ENCODE peak calls at places on chromosomes 4 and X, in four cellular contexts. One of them, this sample, is unnamed. For H3K27me3, the result is how much of the 10 kb centered on the place peaks cover.

GRCh38 chrX:39309018-39309620 is 507.9 kb downstream of the MID1IP1 start:
- DNase-seq in sigmoid colon: no peak
- DNase-seq in tibial nerve: peak
- DNase-seq in CD8-positive, alpha-beta T cell: no peak
- DNase-seq in this sample: no peak

GRCh38 chr4:152748619-152749018 is 30.9 kb downstream of the TIGD4 start:
- DNase-seq in sigmoid colon: no peak
- DNase-seq in tibial nerve: no peak
- DNase-seq in CD8-positive, alpha-beta T cell: no peak
- DNase-seq in this sample: no peak

GRCh38 chr4:76723916-76724315 is 174.0 kb downstream of the SOWAHB start:
- DNase-seq in sigmoid colon: no peak
- DNase-seq in tibial nerve: no peak
- DNase-seq in CD8-positive, alpha-beta T cell: no peak
- DNase-seq in this sample: no peak

GRCh38 chr4:106063009-106063408 is 167.7 kb downstream of the NPNT start:
- DNase-seq in sigmoid colon: no peak
- DNase-seq in tibial nerve: no peak
- DNase-seq in CD8-positive, alpha-beta T cell: no peak
- DNase-seq in this sample: no peak

GRCh38 chr4:6779667-6780565 is 2.6 kb upstream of the KIAA0232 start:
- DNase-seq in sigmoid colon: no peak
- DNase-seq in tibial nerve: no peak
- DNase-seq in CD8-positive, alpha-beta T cell: no peak
- DNase-seq in this sample: no peak

GRCh38 chr4:118206627-118207026 is 146.2 kb downstream of the PRSS12 start:
- DNase-seq in sigmoid colon: no peak
- DNase-seq in tibial nerve: no peak
- DNase-seq in CD8-positive, alpha-beta T cell: no peak
- DNase-seq in this sample: no peak

GRCh38 chr4:55395529-55396304 is at the start of gene TMEM165:
- DNase-seq in sigmoid colon: peak
- DNase-seq in tibial nerve: peak
- DNase-seq in CD8-positive, alpha-beta T cell: peak
- DNase-seq in this sample: peak

GRCh38 chr4:25694466-25694865 is 38.8 kb downstream of the SLC34A2 start:
- DNase-seq in sigmoid colon: no peak
- DNase-seq in tibial nerve: no peak
- DNase-seq in CD8-positive, alpha-beta T cell: no peak
- DNase-seq in this sample: no peak

GRCh38 chr4:20678382-20678781 is 21.9 kb upstream of the PACRGL start:
- DNase-seq in sigmoid colon: no peak
- DNase-seq in tibial nerve: no peak
- DNase-seq in CD8-positive, alpha-beta T cell: no peak
- DNase-seq in this sample: no peak

GRCh38 chr4:2261110-2261852 is 628 bp downstream of the MXD4 start:
- DNase-seq in sigmoid colon: peak
- DNase-seq in tibial nerve: peak
- DNase-seq in CD8-positive, alpha-beta T cell: no peak
- DNase-seq in this sample: peak

GRCh38 chrX:38282044-38282443 is 45.3 kb downstream of the RPGR start:
- DNase-seq in sigmoid colon: no peak
- DNase-seq in tibial nerve: no peak
- DNase-seq in CD8-positive, alpha-beta T cell: no peak
- DNase-seq in this sample: no peak

GRCh38 chrX:53794181-53794580 is 107.7 kb upstream of the HUWE1 start:
- DNase-seq in sigmoid colon: no peak
- DNase-seq in tibial nerve: no peak
- DNase-seq in CD8-positive, alpha-beta T cell: no peak
- DNase-seq in this sample: no peak

GRCh38 chrX:139783959-139784358 is 76.0 kb upstream of the MCF2 start:
- DNase-seq in sigmoid colon: no peak
- DNase-seq in tibial nerve: no peak
- DNase-seq in CD8-positive, alpha-beta T cell: no peak
- DNase-seq in this sample: no peak

GRCh38 chr4:190014771-190015537 is 12.1 kb downstream of the FRG2 start:
- DNase-seq in sigmoid colon: no peak
- DNase-seq in tibial nerve: no peak
- DNase-seq in CD8-positive, alpha-beta T cell: no peak
- DNase-seq in this sample: peak

GRCh38 chr4:147515220-147515936 is 34.5 kb downstream of the EDNRA start:
- DNase-seq in sigmoid colon: no peak
- DNase-seq in tibial nerve: no peak
- DNase-seq in CD8-positive, alpha-beta T cell: no peak
- DNase-seq in this sample: no peak

GRCh38 chrX:140664939-140665338 is 44.6 kb upstream of the LINC00632 start:
- DNase-seq in sigmoid colon: no peak
- DNase-seq in tibial nerve: no peak
- DNase-seq in CD8-positive, alpha-beta T cell: no peak
- DNase-seq in this sample: no peak

GRCh38 chr4:30264465-30264864 is 455.7 kb upstream of the PCDH7 start:
- DNase-seq in sigmoid colon: no peak
- DNase-seq in tibial nerve: no peak
- DNase-seq in CD8-positive, alpha-beta T cell: no peak
- DNase-seq in this sample: no peak

GRCh38 chr4:112492321-112492720 is 23.7 kb downstream of the NEUROG2 start:
- DNase-seq in sigmoid colon: no peak
- DNase-seq in tibial nerve: no peak
- DNase-seq in CD8-positive, alpha-beta T cell: no peak
- DNase-seq in this sample: no peak

GRCh38 chr4:41638806-41639205 is 100.8 kb downstream of the LIMCH1 start:
- DNase-seq in sigmoid colon: no peak
- DNase-seq in tibial nerve: no peak
- DNase-seq in CD8-positive, alpha-beta T cell: no peak
- DNase-seq in this sample: no peak

GRCh38 chr4:683247-683897 is 5.6 kb downstream of the SLC49A3 start:
- DNase-seq in sigmoid colon: no peak
- DNase-seq in tibial nerve: no peak
- DNase-seq in CD8-positive, alpha-beta T cell: no peak
- DNase-seq in this sample: peak

GRCh38 chrX:144275403-144275802 is 391.5 kb downstream of the UBE2NL start:
- DNase-seq in sigmoid colon: no peak
- DNase-seq in tibial nerve: no peak
- DNase-seq in CD8-positive, alpha-beta T cell: no peak
- DNase-seq in this sample: no peak

GRCh38 chrX:74924449-74925209 is 623 bp downstream of the NEXMIF start:
- DNase-seq in sigmoid colon: peak
- DNase-seq in tibial nerve: peak
- DNase-seq in CD8-positive, alpha-beta T cell: no peak
- DNase-seq in this sample: peak

GRCh38 chr4:48100248-48100647 is 33.8 kb downstream of the TXK start:
- DNase-seq in sigmoid colon: no peak
- DNase-seq in tibial nerve: no peak
- DNase-seq in CD8-positive, alpha-beta T cell: no peak
- DNase-seq in this sample: no peak

GRCh38 chrX:78024349-78025108 is 55.1 kb upstream of the PGAM4 start:
- DNase-seq in sigmoid colon: no peak
- DNase-seq in tibial nerve: no peak
- DNase-seq in CD8-positive, alpha-beta T cell: no peak
- DNase-seq in this sample: no peak

GRCh38 chr4:7128651-7129050 is 60.8 kb upstream of the GRPEL1 start:
- DNase-seq in sigmoid colon: no peak
- DNase-seq in tibial nerve: no peak
- DNase-seq in CD8-positive, alpha-beta T cell: no peak
- DNase-seq in this sample: no peak

GRCh38 chr4:139227729-139228404 is 50.8 kb upstream of the ELF2 start:
- DNase-seq in sigmoid colon: no peak
- DNase-seq in tibial nerve: no peak
- DNase-seq in CD8-positive, alpha-beta T cell: no peak
- DNase-seq in this sample: no peak

GRCh38 chr4:123877561-123877960 is 481.0 kb downstream of the SPRY1 start:
- DNase-seq in sigmoid colon: no peak
- DNase-seq in tibial nerve: no peak
- DNase-seq in CD8-positive, alpha-beta T cell: no peak
- DNase-seq in this sample: no peak

GRCh38 chr4:38130884-38131283 is 170.7 kb downstream of the PTTG2 start:
- DNase-seq in sigmoid colon: no peak
- DNase-seq in tibial nerve: no peak
- DNase-seq in CD8-positive, alpha-beta T cell: no peak
- DNase-seq in this sample: no peak

GRCh38 chr4:137541866-137542648 is 9.8 kb upstream of the PCDH18 start:
- DNase-seq in sigmoid colon: no peak
- DNase-seq in tibial nerve: no peak
- DNase-seq in CD8-positive, alpha-beta T cell: no peak
- DNase-seq in this sample: no peak

GRCh38 chrX:152989292-152989658 is 4.6 kb downstream of the PNMA5 start:
- DNase-seq in sigmoid colon: no peak
- DNase-seq in tibial nerve: no peak
- DNase-seq in CD8-positive, alpha-beta T cell: no peak
- DNase-seq in this sample: no peak

GRCh38 chrX:2325076-2325784 is 175.5 kb downstream of the DHRSX start:
- DNase-seq in sigmoid colon: peak
- DNase-seq in tibial nerve: peak
- DNase-seq in CD8-positive, alpha-beta T cell: no peak
- DNase-seq in this sample: peak

GRCh38 chrX:153864561-153865320 is 21.2 kb downstream of the L1CAM start:
- DNase-seq in sigmoid colon: peak
- DNase-seq in tibial nerve: no peak
- DNase-seq in CD8-positive, alpha-beta T cell: no peak
- DNase-seq in this sample: no peak

GRCh38 chrX:69028006-69028760 is 137.1 kb downstream of the PJA1 start:
- DNase-seq in sigmoid colon: no peak
- DNase-seq in tibial nerve: no peak
- DNase-seq in CD8-positive, alpha-beta T cell: no peak
- DNase-seq in this sample: no peak

GRCh38 chr4:6239968-6240367 is 29.7 kb upstream of the WFS1 start:
- DNase-seq in sigmoid colon: peak
- DNase-seq in tibial nerve: no peak
- DNase-seq in CD8-positive, alpha-beta T cell: no peak
- DNase-seq in this sample: no peak

GRCh38 chr4:84393193-84393592 is 105.9 kb downstream of the NKX6-1 start:
- DNase-seq in sigmoid colon: no peak
- DNase-seq in tibial nerve: no peak
- DNase-seq in CD8-positive, alpha-beta T cell: no peak
- DNase-seq in this sample: no peak

GRCh38 chr4:84389406-84389805 is 109.7 kb downstream of the NKX6-1 start:
- DNase-seq in sigmoid colon: no peak
- DNase-seq in tibial nerve: no peak
- DNase-seq in CD8-positive, alpha-beta T cell: no peak
- DNase-seq in this sample: no peak

DNA sequence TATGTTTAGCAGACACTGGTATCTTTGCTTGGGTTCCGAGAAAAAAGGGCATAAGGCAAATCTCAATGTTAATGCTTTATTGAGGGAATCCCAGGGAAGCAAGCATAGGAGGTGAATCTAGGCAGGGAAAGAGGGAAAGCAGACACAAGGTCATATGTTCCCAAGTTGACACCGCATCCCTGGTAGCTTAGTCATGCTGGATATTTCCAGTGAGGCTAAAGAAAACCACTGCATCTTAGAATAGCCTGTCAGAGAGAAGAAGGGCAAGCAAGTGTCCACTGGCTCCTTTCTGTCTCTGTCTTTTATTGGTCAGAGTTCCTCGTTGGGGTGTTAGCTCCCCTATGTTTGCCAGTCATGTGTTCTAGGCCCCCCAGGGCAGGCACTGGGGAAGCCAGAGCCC is 104.7 kb downstream of the NKX6-1 start:
- DNase-seq in sigmoid colon: no peak
- DNase-seq in tibial nerve: no peak
- DNase-seq in CD8-positive, alpha-beta T cell: no peak
- DNase-seq in this sample: no peak
- H3K27me3 ChIP-seq in sigmoid colon: under half
- H3K27me3 ChIP-seq in tibial nerve: under half
- H3K27me3 ChIP-seq in CD8-positive, alpha-beta T cell: under half
- H3K27me3 ChIP-seq in this sample: under half

GRCh38 chr4:93829531-93830089 is 1.1 kb downstream of the ATOH1 start:
- DNase-seq in sigmoid colon: no peak
- DNase-seq in tibial nerve: no peak
- DNase-seq in CD8-positive, alpha-beta T cell: no peak
- DNase-seq in this sample: no peak

GRCh38 chr4:93835929-93836328 is 7.4 kb downstream of the ATOH1 start:
- DNase-seq in sigmoid colon: no peak
- DNase-seq in tibial nerve: no peak
- DNase-seq in CD8-positive, alpha-beta T cell: no peak
- DNase-seq in this sample: no peak

GRCh38 chr4:93832097-93832496 is 3.5 kb downstream of the ATOH1 start:
- DNase-seq in sigmoid colon: no peak
- DNase-seq in tibial nerve: no peak
- DNase-seq in CD8-positive, alpha-beta T cell: no peak
- DNase-seq in this sample: no peak

GRCh38 chr4:93830090-93830818 is 1.7 kb downstream of the ATOH1 start:
- DNase-seq in sigmoid colon: no peak
- DNase-seq in tibial nerve: no peak
- DNase-seq in CD8-positive, alpha-beta T cell: no peak
- DNase-seq in this sample: no peak

DNA sequence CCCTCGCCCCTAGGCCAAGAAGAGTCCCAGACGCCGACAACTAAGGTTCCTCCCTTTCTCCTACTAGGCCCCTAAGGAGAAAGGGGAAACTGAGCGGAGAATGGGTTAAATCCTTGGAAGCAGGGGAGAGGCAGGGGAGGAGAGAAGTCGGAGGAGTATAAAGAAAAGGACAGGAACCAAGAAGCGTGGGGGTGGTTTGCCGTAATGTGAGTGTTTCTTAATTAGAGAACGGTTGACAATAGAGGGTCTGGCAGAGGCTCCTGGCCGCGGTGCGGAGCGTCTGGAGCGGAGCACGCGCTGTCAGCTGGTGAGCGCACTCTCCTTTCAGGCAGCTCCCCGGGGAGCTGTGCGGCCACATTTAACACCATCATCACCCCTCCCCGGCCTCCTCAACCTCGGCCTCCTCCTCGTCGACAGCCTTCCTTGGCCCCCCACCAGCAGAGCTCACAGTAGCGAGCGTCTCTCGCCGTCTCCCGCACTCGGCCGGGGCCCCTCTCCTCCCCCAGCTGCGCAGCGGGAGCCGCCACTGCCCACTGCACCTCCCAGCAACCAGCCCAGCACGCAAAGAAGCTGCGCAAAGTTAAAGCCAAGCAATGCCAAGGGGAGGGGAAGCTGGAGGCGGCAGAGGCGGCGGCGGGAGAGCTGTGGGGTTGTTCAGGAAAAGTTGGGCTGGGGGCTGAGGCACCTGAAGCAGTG is 6.0 kb downstream of the ATOH1 start:
- DNase-seq in sigmoid colon: no peak
- DNase-seq in tibial nerve: no peak
- DNase-seq in CD8-positive, alpha-beta T cell: no peak
- DNase-seq in this sample: no peak
- H3K27me3 ChIP-seq in sigmoid colon: half or more
- H3K27me3 ChIP-seq in tibial nerve: half or more
- H3K27me3 ChIP-seq in CD8-positive, alpha-beta T cell: under half
- H3K27me3 ChIP-seq in this sample: under half

DNA sequence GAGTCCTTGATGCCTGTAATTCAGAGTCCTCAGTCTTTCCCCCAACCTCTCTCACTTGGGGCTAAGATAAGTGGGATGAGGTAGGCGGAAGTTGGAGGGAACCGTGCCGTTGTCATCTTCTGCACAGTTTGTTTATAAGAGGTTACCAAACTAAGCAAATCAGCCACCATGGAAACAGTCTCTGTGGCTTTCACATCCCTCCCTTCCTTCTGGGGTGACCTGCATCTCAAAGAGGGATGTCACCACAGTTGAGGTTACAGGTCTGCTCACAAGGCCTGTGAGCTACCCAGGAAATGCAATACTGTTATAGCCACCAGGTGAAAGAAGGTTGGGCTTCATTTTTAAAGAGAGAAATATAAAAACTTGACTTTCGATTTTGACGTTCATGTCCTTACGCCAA is 26.3 kb downstream of the RTL5 start:
- DNase-seq in sigmoid colon: no peak
- DNase-seq in tibial nerve: no peak
- DNase-seq in CD8-positive, alpha-beta T cell: peak
- DNase-seq in this sample: no peak
- H3K27me3 ChIP-seq in sigmoid colon: under half
- H3K27me3 ChIP-seq in tibial nerve: under half
- H3K27me3 ChIP-seq in CD8-positive, alpha-beta T cell: under half
- H3K27me3 ChIP-seq in this sample: under half

GRCh38 chrX:109797311-109797975 is 64.4 kb upstream of the ACSL4 start:
- DNase-seq in sigmoid colon: no peak
- DNase-seq in tibial nerve: no peak
- DNase-seq in CD8-positive, alpha-beta T cell: no peak
- DNase-seq in this sample: no peak
- H3K27me3 ChIP-seq in sigmoid colon: under half
- H3K27me3 ChIP-seq in tibial nerve: under half
- H3K27me3 ChIP-seq in CD8-positive, alpha-beta T cell: under half
- H3K27me3 ChIP-seq in this sample: under half

This sample was measured in right cardiac atrium.